ENCODE peak calls at places on chromosomes 5 and 9, in six cellular contexts. K is activated T-helper 2 cell treated with anti-CD3 and anti-CD28 coated beads, Interferon-gamma antibody, Interleukin-2, Interleukin-4, amounts not matched to agents 10 μg/mL and 5 μg/mL and 100 μg/mL, durations not matched to agents 14 hours and 24 hours and 36 hours; N is NCI-H1105; P is activated T-helper 1 cell treated with Interleukin-2 at 50 U/mL for 16 hours; V is mucosa of gallbladder; H is neural crest cell. C is an unnamed sample.

GRCh38 chr9:95447660-95448420 is 68.9 kb downstream of the PTCH1 start:
- DNase-seq in K (no peak), N (no peak), P (no peak), V (no peak), H (no peak), C (peak)

GRCh38 chr5:59300930-59301329 is 592.6 kb downstream of the PDE4D start:
- DNase-seq in K (no peak), N (no peak), P (no peak), V (no peak), H (no peak), C (no peak)

GRCh38 chr5:141617682-141618029 is 1.1 kb downstream of the DIAPH1 start:
- DNase-seq in K (no peak), N (no peak), P (no peak), V (no peak), H (no peak), C (no peak)

GRCh38 chr5:161847896-161848510 is at the start of gene GABRA1:
- DNase-seq in K (no peak), N (peak), P (no peak), V (no peak), H (peak), C (peak)

GRCh38 chr5:79699766-79700400 is 10.2 kb downstream of the CMYA5 start:
- DNase-seq in K (no peak), N (no peak), P (no peak), V (no peak), H (no peak), C (no peak)

GRCh38 chr9:128211551-128212281 is 8.5 kb downstream of the DNM1 start:
- DNase-seq in K (no peak), N (no peak), P (no peak), V (peak), H (no peak), C (no peak)

GRCh38 chr5:114657342-114658130 is 295.7 kb downstream of the KCNN2 start:
- DNase-seq in K (no peak), N (no peak), P (no peak), V (no peak), H (no peak), C (no peak)

GRCh38 chr9:131747352-131747751 is 7.5 kb upstream of the RAPGEF1 start:
- DNase-seq in K (no peak), N (peak), P (no peak), V (no peak), H (no peak), C (no peak)

GRCh38 chr5:21680661-21681060 is 1172.5 kb downstream of the CDH12 start:
- DNase-seq in K (no peak), N (no peak), P (no peak), V (no peak), H (no peak), C (no peak)

GRCh38 chr5:170431571-170431970 is 42.4 kb upstream of the KCNMB1 start:
- DNase-seq in K (no peak), N (no peak), P (no peak), V (no peak), H (no peak), C (no peak)

GRCh38 chr5:62731011-62731410 is 152.4 kb downstream of the LRRC70 start:
- DNase-seq in K (peak), N (no peak), P (no peak), V (no peak), H (no peak), C (no peak)

GRCh38 chr5:68344447-68345111 is 129.0 kb downstream of the PIK3R1 start:
- DNase-seq in K (no peak), N (no peak), P (no peak), V (no peak), H (no peak), C (no peak)

GRCh38 chr5:81147970-81148571 is 85.1 kb upstream of the CKMT2 start:
- DNase-seq in K (no peak), N (no peak), P (no peak), V (no peak), H (no peak), C (no peak)

GRCh38 chr5:172336264-172336663 is 52.7 kb upstream of the UBTD2 start:
- DNase-seq in K (no peak), N (peak), P (no peak), V (no peak), H (no peak), C (no peak)

GRCh38 chr9:118276784-118277183 is 572.6 kb downstream of the TLR4 start:
- DNase-seq in K (no peak), N (no peak), P (no peak), V (no peak), H (no peak), C (no peak)

GRCh38 chr9:117763314-117763713 is 59.1 kb downstream of the TLR4 start:
- DNase-seq in K (no peak), N (no peak), P (no peak), V (no peak), H (no peak), C (no peak)

GRCh38 chr5:146334074-146334533 is 4.5 kb upstream of the POU4F3 start:
- DNase-seq in K (no peak), N (no peak), P (no peak), V (no peak), H (no peak), C (peak)

GRCh38 chr9:110578896-110579752 is at the start of gene SVEP1:
- DNase-seq in K (no peak), N (peak), P (no peak), V (peak), H (peak), C (peak)

GRCh38 chr5:16932401-16932800 is 3.7 kb downstream of the MYO10 start:
- DNase-seq in K (no peak), N (no peak), P (no peak), V (no peak), H (no peak), C (no peak)

GRCh38 chr5:113425909-113426308 is 8.9 kb downstream of the TSSK1B start:
- DNase-seq in K (no peak), N (no peak), P (no peak), V (no peak), H (no peak), C (no peak)

GRCh38 chr5:150411245-150411979 is 1.3 kb downstream of the CD74 start:
- DNase-seq in K (peak), N (no peak), P (peak), V (peak), H (no peak), C (no peak)

GRCh38 chr5:14615365-14615764 is 33.8 kb downstream of the OTULINL start:
- DNase-seq in K (no peak), N (no peak), P (no peak), V (no peak), H (no peak), C (no peak)

GRCh38 chr9:95645992-95646391 is 129.2 kb upstream of the PTCH1 start:
- DNase-seq in K (no peak), N (no peak), P (no peak), V (no peak), H (no peak), C (no peak)

GRCh38 chr9:85258823-85259370 is 482.9 kb downstream of the AGTPBP1 start:
- DNase-seq in K (no peak), N (peak), P (no peak), V (peak), H (peak), C (peak)

GRCh38 chr5:179126506-179126991 is 66.4 kb downstream of the ZNF354C start:
- DNase-seq in K (no peak), N (no peak), P (no peak), V (no peak), H (no peak), C (no peak)

GRCh38 chr9:116124472-116125040 is 29.0 kb upstream of the PAPPA start:
- DNase-seq in K (no peak), N (no peak), P (no peak), V (no peak), H (no peak), C (no peak)

GRCh38 chr5:116058346-116058936 is 26.2 kb downstream of the ARL14EPL start:
- DNase-seq in K (no peak), N (no peak), P (no peak), V (no peak), H (no peak), C (no peak)

GRCh38 chr9:130187523-130187846 is 15.3 kb downstream of the NCS1 start:
- DNase-seq in K (no peak), N (no peak), P (no peak), V (no peak), H (no peak), C (no peak)

GRCh38 chr9:102569436-102569835 is 425.7 kb upstream of the CYLC2 start:
- DNase-seq in K (no peak), N (no peak), P (no peak), V (no peak), H (no peak), C (no peak)

GRCh38 chr9:100869321-100869720 is 159.2 kb upstream of the PLPPR1 start:
- DNase-seq in K (no peak), N (no peak), P (no peak), V (no peak), H (no peak), C (no peak)

GRCh38 chr5:73544429-73545402 is 20.7 kb downstream of the ANKRA2 start:
- DNase-seq in K (no peak), N (peak), P (no peak), V (peak), H (no peak), C (no peak)

GRCh38 chr5:165665735-165666400 is 2160.4 kb downstream of the MAT2B start:
- DNase-seq in K (no peak), N (no peak), P (no peak), V (no peak), H (no peak), C (no peak)

GRCh38 chr5:149211566-149211965 is 60.1 kb upstream of the AFAP1L1 start:
- DNase-seq in K (no peak), N (no peak), P (no peak), V (no peak), H (no peak), C (no peak)

GRCh38 chr9:134192951-134193731 is 28.8 kb upstream of the RNU6ATAC start:
- DNase-seq in K (no peak), N (no peak), P (no peak), V (no peak), H (no peak), C (no peak)

GRCh38 chr5:59560553-59560952 is 333.0 kb downstream of the PDE4D start:
- DNase-seq in K (no peak), N (no peak), P (no peak), V (no peak), H (no peak), C (no peak)

GRCh38 chr5:59107692-59108091 is 524.8 kb downstream of the RAB3C start:
- DNase-seq in K (no peak), N (peak), P (no peak), V (peak), H (no peak), C (no peak)

GRCh38 chr9:114180701-114181582 is 25.6 kb downstream of the COL27A1 start:
- DNase-seq in K (no peak), N (no peak), P (no peak), V (peak), H (no peak), C (peak)